ENCODE peak calls at places on chromosomes 2 and 18, in six cellular contexts. One of them, this sample, is unnamed. For H3K27me3, the result is how much of the 10 kb centered on the place peaks cover.

GRCh38 chr18:13232971-13233565 is 14.5 kb downstream of the LDLRAD4 start:
- DNase-seq in HepG2: no peak
- DNase-seq in K562: no peak
- DNase-seq in SK-N-SH: no peak
- DNase-seq in GM12878: no peak
- DNase-seq in H1: peak
- DNase-seq in this sample: no peak

GRCh38 chr2:204574473-204574872 is 29.2 kb downstream of the PARD3B start:
- DNase-seq in HepG2: no peak
- DNase-seq in K562: no peak
- DNase-seq in SK-N-SH: no peak
- DNase-seq in GM12878: no peak
- DNase-seq in H1: no peak
- DNase-seq in this sample: no peak

GRCh38 chr2:88016086-88016947 is at the start of gene RNU2-63P:
- DNase-seq in HepG2: peak
- DNase-seq in K562: peak
- DNase-seq in SK-N-SH: peak
- DNase-seq in GM12878: peak
- DNase-seq in H1: peak
- DNase-seq in this sample: peak

GRCh38 chr2:134411279-134411827 is 157.5 kb downstream of the MGAT5 start:
- DNase-seq in HepG2: no peak
- DNase-seq in K562: no peak
- DNase-seq in SK-N-SH: peak
- DNase-seq in GM12878: no peak
- DNase-seq in H1: no peak
- DNase-seq in this sample: no peak

GRCh38 chr2:170911314-170911889 is 17.7 kb upstream of the GORASP2 start:
- DNase-seq in HepG2: no peak
- DNase-seq in K562: no peak
- DNase-seq in SK-N-SH: no peak
- DNase-seq in GM12878: no peak
- DNase-seq in H1: no peak
- DNase-seq in this sample: no peak

GRCh38 chr2:9838391-9838790 is 4.9 kb upstream of the TAF1B start:
- DNase-seq in HepG2: no peak
- DNase-seq in K562: no peak
- DNase-seq in SK-N-SH: no peak
- DNase-seq in GM12878: no peak
- DNase-seq in H1: no peak
- DNase-seq in this sample: no peak

GRCh38 chr2:79437416-79438281 is 75.2 kb upstream of the CTNNA2 start:
- DNase-seq in HepG2: no peak
- DNase-seq in K562: no peak
- DNase-seq in SK-N-SH: no peak
- DNase-seq in GM12878: no peak
- DNase-seq in H1: peak
- DNase-seq in this sample: no peak

GRCh38 chr2:204625135-204625534 is 79.9 kb downstream of the PARD3B start:
- DNase-seq in HepG2: no peak
- DNase-seq in K562: no peak
- DNase-seq in SK-N-SH: peak
- DNase-seq in GM12878: no peak
- DNase-seq in H1: no peak
- DNase-seq in this sample: no peak

GRCh38 chr2:584863-585823 is 92.1 kb downstream of the TMEM18 start:
- DNase-seq in HepG2: no peak
- DNase-seq in K562: no peak
- DNase-seq in SK-N-SH: no peak
- DNase-seq in GM12878: no peak
- DNase-seq in H1: peak
- DNase-seq in this sample: no peak

GRCh38 chr2:197263077-197263476 is 47.5 kb downstream of the ANKRD44 start:
- DNase-seq in HepG2: no peak
- DNase-seq in K562: no peak
- DNase-seq in SK-N-SH: no peak
- DNase-seq in GM12878: no peak
- DNase-seq in H1: no peak
- DNase-seq in this sample: no peak

GRCh38 chr2:135052997-135053474 is 944 bp downstream of the RAB3GAP1 start:
- DNase-seq in HepG2: no peak
- DNase-seq in K562: no peak
- DNase-seq in SK-N-SH: no peak
- DNase-seq in GM12878: no peak
- DNase-seq in H1: no peak
- DNase-seq in this sample: no peak

GRCh38 chr18:54713386-54713785 is 114.9 kb upstream of the RAB27B start:
- DNase-seq in HepG2: no peak
- DNase-seq in K562: no peak
- DNase-seq in SK-N-SH: no peak
- DNase-seq in GM12878: no peak
- DNase-seq in H1: no peak
- DNase-seq in this sample: no peak
- H3K27ac ChIP-seq in HepG2: no peak
- H3K27ac ChIP-seq in K562: no peak
- H3K27ac ChIP-seq in SK-N-SH: no peak
- H3K27ac ChIP-seq in GM12878: no peak
- H3K27ac ChIP-seq in H1: no peak
- H3K27ac ChIP-seq in this sample: no peak

DNA sequence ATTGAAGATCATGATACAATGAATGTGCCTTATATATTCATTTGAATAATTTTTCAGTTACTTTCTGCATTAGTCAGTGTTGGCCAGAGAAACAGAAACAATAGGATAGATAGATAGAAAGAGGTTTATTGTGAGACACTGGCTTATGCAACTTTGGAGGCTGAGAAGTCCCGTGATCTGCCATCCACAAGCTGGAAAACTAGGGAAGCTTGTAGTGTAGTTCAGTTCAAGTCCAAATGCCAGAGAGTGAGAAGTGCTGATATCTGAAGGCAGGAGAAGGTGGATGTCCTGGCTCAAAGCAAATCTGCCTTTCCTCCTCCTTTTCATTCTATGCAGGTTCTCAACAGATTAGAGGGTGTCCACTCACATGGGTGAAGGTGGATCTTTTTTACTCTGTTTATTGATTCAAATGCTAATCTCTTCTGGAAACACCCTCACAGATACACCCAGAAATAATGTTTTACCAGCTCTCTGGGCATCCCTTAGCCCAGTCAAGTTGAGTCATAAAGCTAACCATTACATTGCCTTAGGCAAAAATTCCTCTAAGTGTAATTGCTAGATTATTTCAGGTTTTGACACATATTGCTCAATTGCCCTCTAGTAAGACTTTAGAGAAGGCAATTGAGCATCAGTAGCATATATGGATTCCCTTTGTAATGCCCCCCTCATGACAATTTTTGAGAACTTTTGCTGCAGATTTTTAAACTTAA is 341.4 kb downstream of the LPIN1 start:
- DNase-seq in HepG2: no peak
- DNase-seq in K562: no peak
- DNase-seq in SK-N-SH: no peak
- DNase-seq in GM12878: no peak
- DNase-seq in H1: no peak
- DNase-seq in this sample: no peak
- TF ChIP-seq GABPA in HepG2: no peak
- TF ChIP-seq GABPA in K562: no peak
- TF ChIP-seq GABPA in SK-N-SH: no peak
- TF ChIP-seq GABPA in GM12878: no peak
- TF ChIP-seq GABPA in H1: no peak
- TF ChIP-seq GABPA in this sample: no peak

GRCh38 chr2:239596792-239597191 is 196.0 kb upstream of the HDAC4 start:
- DNase-seq in HepG2: no peak
- DNase-seq in K562: no peak
- DNase-seq in SK-N-SH: no peak
- DNase-seq in GM12878: no peak
- DNase-seq in H1: no peak
- DNase-seq in this sample: no peak
- H3K27me3 ChIP-seq in HepG2: half or more
- H3K27me3 ChIP-seq in K562: under half
- H3K27me3 ChIP-seq in SK-N-SH: under half
- H3K27me3 ChIP-seq in GM12878: under half
- H3K27me3 ChIP-seq in H1: under half
- H3K27me3 ChIP-seq in this sample: under half

GRCh38 chr2:127697482-127698180 is 3.7 kb upstream of the SFT2D3 start:
- DNase-seq in HepG2: no peak
- DNase-seq in K562: no peak
- DNase-seq in SK-N-SH: no peak
- DNase-seq in GM12878: no peak
- DNase-seq in H1: no peak
- DNase-seq in this sample: no peak

GRCh38 chr2:127690696-127691095 is 10.6 kb upstream of the SFT2D3 start:
- DNase-seq in HepG2: no peak
- DNase-seq in K562: no peak
- DNase-seq in SK-N-SH: no peak
- DNase-seq in GM12878: no peak
- DNase-seq in H1: no peak
- DNase-seq in this sample: no peak

GRCh38 chr2:127698553-127699355 is 2.5 kb upstream of the SFT2D3 start:
- DNase-seq in HepG2: no peak
- DNase-seq in K562: no peak
- DNase-seq in SK-N-SH: no peak
- DNase-seq in GM12878: no peak
- DNase-seq in H1: no peak
- DNase-seq in this sample: no peak

GRCh38 chr2:127695491-127696472 is 5.5 kb upstream of the SFT2D3 start:
- DNase-seq in HepG2: no peak
- DNase-seq in K562: no peak
- DNase-seq in SK-N-SH: peak
- DNase-seq in GM12878: no peak
- DNase-seq in H1: peak
- DNase-seq in this sample: no peak

DNA sequence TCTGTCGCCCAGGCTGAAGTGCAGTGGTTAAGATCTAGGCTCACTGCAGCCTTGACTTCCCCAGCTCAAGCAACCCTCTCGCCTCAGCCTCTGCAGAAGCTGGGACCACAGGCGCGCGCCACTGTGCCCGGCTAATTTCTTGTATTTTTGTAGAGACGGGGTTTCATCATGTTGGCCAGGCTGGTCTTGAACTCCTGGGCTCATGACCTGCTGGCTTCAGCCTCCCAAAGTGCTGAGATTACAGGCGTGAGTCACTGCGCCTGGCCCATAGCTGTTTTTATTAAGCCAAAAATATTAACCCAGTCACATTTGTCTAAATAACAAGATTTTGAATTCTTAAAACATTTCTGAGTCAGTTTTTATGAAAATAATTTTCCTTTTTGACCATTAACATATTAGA is 6.3 kb upstream of the SFT2D3 start:
- DNase-seq in HepG2: no peak
- DNase-seq in K562: no peak
- DNase-seq in SK-N-SH: no peak
- DNase-seq in GM12878: no peak
- DNase-seq in H1: no peak
- DNase-seq in this sample: no peak
- H3K27ac ChIP-seq in HepG2: no peak
- H3K27ac ChIP-seq in K562: no peak
- H3K27ac ChIP-seq in SK-N-SH: no peak
- H3K27ac ChIP-seq in GM12878: no peak
- H3K27ac ChIP-seq in H1: no peak
- H3K27ac ChIP-seq in this sample: no peak

GRCh38 chr2:101415220-101415619 is 27.9 kb upstream of the CREG2 start:
- DNase-seq in HepG2: no peak
- DNase-seq in K562: no peak
- DNase-seq in SK-N-SH: no peak
- DNase-seq in GM12878: no peak
- DNase-seq in H1: no peak
- DNase-seq in this sample: no peak

GRCh38 chr2:101418704-101419663 is 31.7 kb upstream of the CREG2 start:
- DNase-seq in HepG2: peak
- DNase-seq in K562: peak
- DNase-seq in SK-N-SH: peak
- DNase-seq in GM12878: no peak
- DNase-seq in H1: peak
- DNase-seq in this sample: peak

DNA sequence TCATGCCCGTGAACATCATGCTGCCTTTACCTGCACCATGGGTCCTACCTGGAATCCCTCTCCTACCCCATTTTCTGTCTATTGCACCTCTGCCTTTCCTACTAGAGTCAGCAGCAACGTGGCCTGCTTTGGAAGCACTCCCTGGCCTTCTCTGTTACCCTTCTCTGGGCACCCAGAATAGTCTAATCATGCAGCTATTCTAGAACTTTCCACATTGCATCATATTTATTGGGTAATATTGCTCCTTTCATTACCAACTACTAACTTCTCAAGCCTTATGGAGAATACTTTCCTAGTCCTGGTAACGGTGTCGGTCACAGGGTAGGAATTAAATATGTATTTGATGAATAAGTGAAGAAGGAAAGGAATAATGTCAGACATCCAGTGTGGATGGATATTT is 33.3 kb upstream of the CREG2 start:
- DNase-seq in HepG2: no peak
- DNase-seq in K562: no peak
- DNase-seq in SK-N-SH: no peak
- DNase-seq in GM12878: no peak
- DNase-seq in H1: no peak
- DNase-seq in this sample: peak
- TF ChIP-seq GABPA in HepG2: no peak
- TF ChIP-seq GABPA in K562: no peak
- TF ChIP-seq GABPA in SK-N-SH: no peak
- TF ChIP-seq GABPA in GM12878: no peak
- TF ChIP-seq GABPA in H1: no peak
- TF ChIP-seq GABPA in this sample: no peak

DNA sequence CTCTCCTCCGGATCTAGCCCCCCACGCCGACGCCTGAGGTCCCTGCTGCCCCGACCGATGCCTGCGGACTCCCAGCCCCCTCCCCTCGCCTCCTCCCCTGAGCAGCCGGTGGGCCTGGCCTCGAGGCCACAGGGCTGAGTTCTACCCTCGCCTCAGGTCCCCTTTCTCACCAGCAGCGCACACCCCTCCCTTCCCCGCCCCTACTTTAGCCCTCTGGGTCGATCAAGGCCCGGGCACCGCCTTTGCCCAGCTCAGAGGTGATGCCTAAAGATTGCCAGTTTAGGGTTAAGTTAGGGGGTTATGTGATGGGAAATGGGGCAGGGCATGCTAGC is 5.7 kb upstream of the SIX3 start:
- DNase-seq in HepG2: no peak
- DNase-seq in K562: no peak
- DNase-seq in SK-N-SH: peak
- DNase-seq in GM12878: no peak
- DNase-seq in H1: peak
- DNase-seq in this sample: no peak
- H3K27me3 ChIP-seq in HepG2: half or more
- H3K27me3 ChIP-seq in K562: half or more
- H3K27me3 ChIP-seq in SK-N-SH: half or more
- H3K27me3 ChIP-seq in GM12878: under half
- H3K27me3 ChIP-seq in H1: half or more
- H3K27me3 ChIP-seq in this sample: half or more